ENCODE peak calls at places on chromosome 18, in six cellular contexts. T is MM.1S, J is astrocyte, B is ovary, I is mucosa of descending colon, O is fibroblast of lung. L is an unnamed sample.
A peak's percentile ranks its signal among the peaks of the same experiment; 100 is the strongest.

GRCh38 chr18:5424903-5425302 is 118.9 kb downstream of the EPB41L3 start:
- DNase-seq in T (peak; percentile 59), J (peak; percentile 36), B (no peak), I (no peak), O (peak; percentile 38), L (no peak)

GRCh38 chr18:54151376-54151775 is 73.1 kb downstream of the MBD2 start:
- DNase-seq in T (no peak), J (no peak), B (no peak), I (no peak), O (no peak), L (no peak)

GRCh38 chr18:47054369-47054768 is 18.9 kb upstream of the ELOA2 start:
- DNase-seq in T (no peak), J (no peak), B (no peak), I (no peak), O (no peak), L (no peak)

GRCh38 chr18:3248670-3249359 is 1.2 kb downstream of the MYL12A start:
- DNase-seq in T (peak; percentile 74), J (peak; percentile 52), B (no peak), I (no peak), O (peak; percentile 69), L (no peak)

GRCh38 chr18:11251891-11252270 is 102.5 kb upstream of the PIEZO2 start:
- DNase-seq in T (no peak), J (peak; percentile 6), B (no peak), I (no peak), O (peak; percentile 12), L (no peak)

GRCh38 chr18:22709288-22710060 is 223.7 kb upstream of the RBBP8 start:
- DNase-seq in T (no peak), J (peak; percentile 82), B (no peak), I (no peak), O (peak; percentile 80), L (no peak)

GRCh38 chr18:67875057-67875456 is 358.5 kb upstream of the DSEL start:
- DNase-seq in T (no peak), J (peak; percentile 15), B (no peak), I (no peak), O (peak; percentile 29), L (no peak)

GRCh38 chr18:3526421-3527354 is 76.7 kb downstream of the TGIF1 start:
- DNase-seq in T (peak; percentile 85), J (peak; percentile 85), B (no peak), I (no peak), O (peak; percentile 86), L (no peak)

GRCh38 chr18:79498662-79499061 is 102.9 kb downstream of the NFATC1 start:
- DNase-seq in T (no peak), J (no peak), B (no peak), I (no peak), O (no peak), L (no peak)

GRCh38 chr18:62461591-62461990 is 61.2 kb upstream of the ZCCHC2 start:
- DNase-seq in T (no peak), J (no peak), B (no peak), I (no peak), O (no peak), L (no peak)

GRCh38 chr18:60895181-60895580 is 438.0 kb upstream of the CDH20 start:
- DNase-seq in T (no peak), J (peak; percentile 44), B (no peak), I (no peak), O (peak; percentile 54), L (no peak)

GRCh38 chr18:69484699-69485396 is 84.2 kb downstream of the DOK6 start:
- DNase-seq in T (no peak), J (peak; percentile 45), B (no peak), I (no peak), O (peak; percentile 61), L (no peak)

GRCh38 chr18:54684786-54685185 is 93.7 kb downstream of the DYNAP start:
- DNase-seq in T (no peak), J (peak; percentile 53), B (no peak), I (no peak), O (peak; percentile 72), L (no peak)

GRCh38 chr18:2526320-2526719 is 45.0 kb downstream of the METTL4 start:
- DNase-seq in T (no peak), J (no peak), B (no peak), I (no peak), O (no peak), L (no peak)

GRCh38 chr18:56563568-56563967 is 74.8 kb downstream of the TXNL1 start:
- DNase-seq in T (no peak), J (no peak), B (no peak), I (no peak), O (no peak), L (no peak)

GRCh38 chr18:79912409-79912991 is 39.0 kb downstream of the SLC66A2 start:
- DNase-seq in T (no peak), J (peak; percentile 56), B (peak; percentile 31), I (no peak), O (peak; percentile 65), L (no peak)

GRCh38 chr18:37729715-37730114 is 164.1 kb upstream of the CELF4 start:
- DNase-seq in T (no peak), J (no peak), B (no peak), I (no peak), O (no peak), L (no peak)

GRCh38 chr18:44638141-44638540 is 42.5 kb upstream of the SETBP1 start:
- DNase-seq in T (no peak), J (no peak), B (no peak), I (no peak), O (no peak), L (no peak)

GRCh38 chr18:3726241-3726951 is 276.4 kb downstream of the TGIF1 start:
- DNase-seq in T (no peak), J (no peak), B (no peak), I (no peak), O (no peak), L (no peak)

GRCh38 chr18:12840382-12840781 is 43.7 kb downstream of the PTPN2 start:
- DNase-seq in T (no peak), J (no peak), B (no peak), I (no peak), O (no peak), L (no peak)

GRCh38 chr18:10290244-10291240 is 163.9 kb upstream of the APCDD1 start:
- DNase-seq in T (no peak), J (no peak), B (no peak), I (peak; percentile 34), O (no peak), L (no peak)

GRCh38 chr18:23307567-23308295 is 145.4 kb upstream of the RIOK3 start:
- DNase-seq in T (no peak), J (peak; percentile 76), B (no peak), I (no peak), O (peak; percentile 84), L (no peak)

GRCh38 chr18:29018976-29019375 is 842.0 kb upstream of the CDH2 start:
- DNase-seq in T (no peak), J (no peak), B (no peak), I (no peak), O (no peak), L (no peak)

GRCh38 chr18:23572570-23572969 is 13.7 kb downstream of the NPC1 start:
- DNase-seq in T (no peak), J (no peak), B (no peak), I (no peak), O (no peak), L (no peak)

GRCh38 chr18:23272498-23273232 is 137.4 kb downstream of the CABLES1 start:
- DNase-seq in T (peak; percentile 54), J (no peak), B (no peak), I (no peak), O (no peak), L (no peak)

GRCh38 chr18:48164701-48165100 is 234.2 kb upstream of the SMAD2 start:
- DNase-seq in T (no peak), J (no peak), B (no peak), I (no peak), O (no peak), L (no peak)
- H3K4me1 ChIP-seq in T (no peaks in the 10 kb centered on the region), J (peaks cover 5% of the 10 kb centered on the region), B (peaks cover 46% of the 10 kb centered on the region), I (peaks cover 55% of the 10 kb centered on the region), O (peaks cover 2% of the 10 kb centered on the region), L (peaks cover 23% of the 10 kb centered on the region)

DNA sequence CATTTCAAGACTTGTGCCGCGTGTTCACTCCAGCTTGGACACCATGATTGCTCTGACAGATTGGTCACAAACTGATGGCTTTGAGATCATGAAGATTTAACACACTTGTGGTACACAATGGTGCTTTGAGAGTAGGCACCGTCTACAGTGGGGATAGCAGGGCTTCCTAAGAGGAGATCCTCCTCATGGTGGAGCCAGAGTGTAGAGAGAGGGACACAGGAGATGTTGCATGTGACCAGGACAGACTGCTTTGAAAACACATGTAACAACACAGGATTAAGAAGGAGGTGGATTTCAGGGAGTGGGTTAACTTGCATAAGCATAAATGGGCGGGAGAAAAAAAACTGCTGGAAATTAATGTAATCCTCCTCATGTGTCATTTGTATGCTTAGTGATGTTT is 95.7 kb upstream of the LINC00305 start:
- DNase-seq in T (no peak), J (no peak), B (no peak), I (no peak), O (no peak), L (no peak)
- TF ChIP-seq CTCF in T (peak; percentile 25), J (no peak), B (no peak), I (no peak), O (no peak), L (no peak)

DNA sequence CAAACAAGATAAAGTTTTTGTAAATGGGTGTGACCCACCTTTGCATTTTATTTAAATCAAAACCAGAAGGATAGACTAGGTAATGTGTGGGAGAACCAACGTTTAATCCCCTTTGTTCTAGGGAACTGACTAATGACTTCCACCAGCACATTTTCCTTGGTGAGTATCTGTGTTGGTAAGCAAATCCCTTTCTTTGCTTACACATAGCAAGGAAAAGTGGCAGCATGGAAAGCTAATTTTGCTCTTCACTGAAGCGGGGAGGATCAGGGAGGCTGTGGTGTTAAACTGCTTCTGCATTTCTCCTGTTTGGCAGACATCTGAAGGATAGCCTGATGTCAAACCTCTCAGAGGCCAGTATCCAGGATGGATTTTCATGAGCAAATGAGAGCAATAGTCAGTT is 331.1 kb downstream of the PTPRM start:
- DNase-seq in T (no peak), J (no peak), B (no peak), I (no peak), O (no peak), L (no peak)
- H3K4me1 ChIP-seq in T (no peaks in the 10 kb centered on the region), J (peaks cover 4% of the 10 kb centered on the region), B (no peaks in the 10 kb centered on the region), I (no peaks in the 10 kb centered on the region), O (peaks cover 5% of the 10 kb centered on the region), L (peaks cover 5% of the 10 kb centered on the region)

DNA sequence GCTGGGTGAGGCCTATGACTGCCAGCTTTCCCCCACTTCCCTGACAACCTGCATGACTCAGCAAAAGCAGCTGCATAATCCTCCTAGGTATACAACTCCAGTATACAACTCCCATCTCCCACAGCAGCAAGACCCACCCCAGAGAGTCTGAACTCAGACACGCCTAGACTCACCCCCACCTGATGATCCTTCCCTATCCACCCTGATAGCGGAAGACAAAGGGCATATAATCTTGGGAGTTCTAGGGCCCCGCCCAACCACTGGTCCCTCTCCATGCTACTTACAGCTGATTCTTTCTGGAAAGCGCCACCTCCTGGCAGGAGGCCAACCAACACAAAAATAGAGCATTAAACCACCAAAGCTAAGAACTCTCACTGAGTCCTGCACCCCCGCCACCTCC is 296.5 kb downstream of the DCC start:
- DNase-seq in T (no peak), J (no peak), B (no peak), I (peak; percentile 20), O (no peak), L (no peak)
- TF ChIP-seq CTCF in T (no peak), J (no peak), B (no peak), I (no peak), O (no peak), L (no peak)

DNA sequence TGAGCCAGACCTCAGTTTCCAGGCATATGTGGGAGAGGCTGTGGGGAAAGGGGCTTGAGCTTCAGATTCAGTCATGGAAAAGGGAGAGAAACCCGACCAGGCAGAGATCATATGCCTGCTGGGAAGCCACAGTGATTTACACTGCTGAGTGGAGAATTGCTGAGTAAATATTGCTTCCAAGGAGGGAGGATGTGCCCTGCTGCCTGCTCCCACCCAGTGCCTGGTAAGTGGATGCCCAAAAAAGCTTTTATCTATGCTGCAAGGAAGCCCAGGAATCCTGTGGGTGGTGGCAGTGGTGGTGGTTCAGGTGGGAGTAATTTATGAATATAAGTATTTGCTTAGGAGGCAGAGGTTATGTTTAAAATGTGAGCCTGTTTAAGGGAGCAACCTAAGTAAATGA is 39.5 kb downstream of the INO80C start:
- DNase-seq in T (no peak), J (no peak), B (no peak), I (no peak), O (peak; percentile 38), L (no peak)
- H3K4me1 ChIP-seq in T (no peaks in the 10 kb centered on the region), J (peaks cover 41% of the 10 kb centered on the region), B (no peaks in the 10 kb centered on the region), I (peaks cover 10% of the 10 kb centered on the region), O (peaks cover 9% of the 10 kb centered on the region), L (peaks cover 34% of the 10 kb centered on the region)

L was measured in upper lobe of right lung.